ENCODE peak calls at places on chromosomes 11 and 22, in seven cellular contexts. K is HEK293T, Q is T-cell, W is DMS153, B is aorta, Y is EL, G is RCC 7860. O is an unnamed sample.

GRCh38 chr11:20158597-20159257 is 1.5 kb downstream of the DBX1 start:
- DNase-seq in K (peak; percentile 62), G (no peak), B (peak; percentile 69), W (no peak), Y (peak; percentile 57), Q (no peak), O (peak; percentile 78)

GRCh38 chr11:75051043-75051442 is 45.6 kb downstream of the OR2AT4 start:
- DNase-seq in Y (no peak), K (no peak), G (peak; percentile 26), W (no peak), Q (no peak), B (no peak), O (no peak)

GRCh38 chr22:21984793-21985192 is 2.2 kb upstream of the TOP3B start:
- DNase-seq in B (no peak), G (no peak), W (no peak), Y (peak; percentile 30), Q (no peak), K (peak; percentile 67), O (peak; percentile 70)

GRCh38 chr22:39314251-39314971 is 5.0 kb downstream of the RPL3 start:
- DNase-seq in Q (no peak), K (no peak), B (no peak), G (peak; percentile 16), Y (peak; percentile 42), W (no peak), O (no peak)

GRCh38 chr11:87324817-87325489 is 287.2 kb downstream of the TMEM135 start:
- DNase-seq in B (no peak), K (no peak), W (no peak), Y (no peak), G (no peak), Q (no peak), O (no peak)

GRCh38 chr11:106875013-106875412 is 143.3 kb downstream of the GUCY1A2 start:
- DNase-seq in G (no peak), Y (no peak), K (no peak), B (no peak), Q (no peak), W (no peak), O (no peak)

GRCh38 chr11:3201677-3202181 is 16.9 kb downstream of the MRGPRG start:
- DNase-seq in B (peak; percentile 33), Q (no peak), W (no peak), Y (no peak), K (no peak), G (no peak), O (no peak)

GRCh38 chr22:46103664-46104063 is 46.7 kb upstream of the PPARA start:
- DNase-seq in G (no peak), Q (no peak), K (no peak), W (no peak), Y (no peak), B (no peak), O (no peak)

GRCh38 chr11:37506516-37506915 is 908.5 kb upstream of the RAG2 start:
- DNase-seq in Q (no peak), W (no peak), Y (no peak), K (no peak), B (no peak), G (no peak), O (no peak)

GRCh38 chr11:64556044-64556720 is 34.8 kb upstream of the SLC22A12 start:
- DNase-seq in Y (no peak), W (no peak), K (no peak), B (no peak), G (no peak), Q (no peak), O (no peak)

O was measured in iPS-NIHi11.